ENCODE peak calls at places on chromosome 10, in nine cellular contexts. X is effector memory CD8-positive, alpha-beta T cell; W is GM23248; N is breast epithelium; L is left cardiac atrium; M is stimulated activated CD4-positive, alpha-beta T cell treated with anti-CD3 and anti-CD28 coated beads, Interleukin-4, amount 100 ng/mL, for 48 hours; Y is fibroblast of the conjunctiva; D is A172; V is WTC11. P is an unnamed sample.

GRCh38 chr10:50561816-50562215 is 61.9 kb downstream of the SGMS1 start:
- DNase-seq in X (no peak), W (no peak), N (no peak), Y (no peak), L (no peak), V (no peak), M (no peak), D (no peak), P (no peak)

GRCh38 chr10:513393-513792 is 176.1 kb downstream of the DIP2C start:
- DNase-seq in Y (no peak), L (no peak), X (no peak), D (no peak), W (no peak), N (no peak), M (no peak), V (no peak), P (peak; percentile 30)

GRCh38 chr10:73992899-73993788 is 4.8 kb upstream of the VCL start:
- DNase-seq in W (peak; percentile 60), V (no peak), X (no peak), M (peak; percentile 10), N (no peak), L (no peak), Y (no peak), D (no peak), P (no peak)

GRCh38 chr10:86392723-86393094 is 26.1 kb upstream of the GRID1 start:
- DNase-seq in M (no peak), X (no peak), Y (no peak), L (no peak), W (no peak), V (no peak), N (no peak), D (no peak), P (no peak)

GRCh38 chr10:96618648-96619047 is 31.8 kb upstream of the TM9SF3 start:
- DNase-seq in V (no peak), D (peak; percentile 16), L (peak; percentile 51), X (no peak), Y (no peak), M (no peak), W (peak; percentile 44), N (no peak), P (no peak)

GRCh38 chr10:72097448-72098300 is 9.3 kb upstream of the SPOCK2 start:
- DNase-seq in L (peak; percentile 66), D (peak; percentile 97), X (no peak), V (no peak), Y (peak; percentile 60), N (no peak), M (no peak), W (peak; percentile 93), P (peak; percentile 75)

GRCh38 chr10:77284797-77285196 is 352.8 kb downstream of the KCNMA1 start:
- DNase-seq in N (no peak), X (no peak), M (no peak), D (no peak), L (no peak), W (no peak), V (no peak), Y (no peak), P (no peak)

GRCh38 chr10:35223016-35223415 is 96.4 kb downstream of the CREM start:
- DNase-seq in L (no peak), W (no peak), N (no peak), M (no peak), Y (no peak), X (no peak), V (no peak), D (no peak), P (no peak)

GRCh38 chr10:113135025-113135424 is 185.0 kb downstream of the TCF7L2 start:
- DNase-seq in W (no peak), V (peak; percentile 29), X (no peak), D (no peak), L (no peak), Y (no peak), M (no peak), N (no peak), P (no peak)

GRCh38 chr10:58030208-58030607 is 237.5 kb downstream of the IPMK start:
- DNase-seq in Y (no peak), L (no peak), N (no peak), M (no peak), X (no peak), D (no peak), W (no peak), V (no peak), P (no peak)

GRCh38 chr10:33489606-33490176 is 155.2 kb upstream of the NRP1 start:
- DNase-seq in D (no peak), N (no peak), W (no peak), L (no peak), X (no peak), Y (no peak), V (no peak), M (no peak), P (no peak)

GRCh38 chr10:5107860-5108526 is 13.8 kb downstream of the AKR1C3 start:
- DNase-seq in W (no peak), Y (no peak), N (no peak), D (no peak), L (no peak), V (no peak), M (no peak), X (no peak), P (no peak)

GRCh38 chr10:95693668-95694534 is at the start of gene TCTN3:
- DNase-seq in V (peak; percentile 97), L (peak; percentile 98), D (peak; percentile 99), W (peak; percentile 100), M (peak; percentile 84), Y (peak; percentile 99), X (peak; percentile 99), N (peak; percentile 95), P (peak; percentile 100)

GRCh38 chr10:38038107-38038931 is 27.8 kb downstream of the ZNF33A start:
- DNase-seq in V (no peak), M (no peak), X (no peak), Y (no peak), D (peak; percentile 26), N (no peak), L (no peak), W (no peak), P (peak; percentile 48)